ENCODE peak calls at places on chromosome 3, in five cellular contexts. R is AG08395, G is NCI-H1092 treated with DMSO at 0.1 percent for 48 hours, T is ureter, Y is HL-60. U is an unnamed sample.

GRCh38 chr3:121834734-121835709 is at the start of the genes EAF2 and IQCB1:
- DNase-seq in G (peak; percentile 94), R (peak; percentile 99), Y (peak; percentile 93), T (peak; percentile 97), U (peak; percentile 96)

GRCh38 chr3:9400626-9401025 is 3.2 kb downstream of the SETD5 start:
- DNase-seq in Y (no peak), G (no peak), T (no peak), R (no peak), U (no peak)

GRCh38 chr3:58206406-58207011 is 4.3 kb downstream of the DNASE1L3 start:
- DNase-seq in T (no peak), Y (no peak), G (no peak), R (peak; percentile 73), U (no peak)

GRCh38 chr3:38645601-38646000 is 3.9 kb downstream of the SCN5A start:
- DNase-seq in G (no peak), R (no peak), T (peak; percentile 32), Y (no peak), U (no peak)

GRCh38 chr3:18082551-18083272 is 340.3 kb upstream of the TBC1D5 start:
- DNase-seq in T (no peak), G (no peak), Y (no peak), R (no peak), U (no peak)

GRCh38 chr3:107884719-107885460 is 205.9 kb downstream of the CD47 start:
- DNase-seq in G (no peak), Y (no peak), R (peak; percentile 85), T (no peak), U (no peak)

GRCh38 chr3:65914740-65915366 is 123.9 kb downstream of the MAGI1 start:
- DNase-seq in T (no peak), R (no peak), G (no peak), Y (no peak), U (no peak)

GRCh38 chr3:30626443-30627181 is 20.2 kb downstream of the TGFBR2 start:
- DNase-seq in R (peak; percentile 38), T (no peak), G (no peak), Y (no peak), U (no peak)

GRCh38 chr3:72818915-72819314 is 29.3 kb downstream of the SHQ1 start:
- DNase-seq in R (peak; percentile 63), Y (no peak), G (no peak), T (no peak), U (no peak)

GRCh38 chr3:13718437-13718836 is 161.4 kb downstream of the WNT7A start:
- DNase-seq in T (no peak), Y (no peak), R (no peak), G (no peak), U (no peak)

GRCh38 chr3:38264779-38265178 is 833 bp upstream of the SLC22A13 start:
- DNase-seq in Y (no peak), R (no peak), T (no peak), G (no peak), U (no peak)

U was measured in DND-41.